ENCODE peak calls at places on chromosomes 4 and X, in four cellular contexts. L is thyroid gland, T is transverse colon, V is ascending aorta. X is an unnamed sample. For H3K36me3, the result is how much of the 10 kb centered on the place peaks cover.

GRCh38 chr4:111537861-111538260 is 607.4 kb upstream of the FAM241A start:
- DNase-seq in L (no peak), V (no peak), T (no peak), X (no peak)

GRCh38 chr4:74444891-74445642 is at the start of gene AREG:
- DNase-seq in L (peak), V (peak), T (peak), X (peak)

GRCh38 chr4:20253799-20254409 is 2.2 kb downstream of the SLIT2 start:
- DNase-seq in V (peak), L (peak), T (peak), X (peak)

GRCh38 chr4:148443550-148444295 is 1.5 kb upstream of the NR3C2 start:
- DNase-seq in T (peak), L (peak), V (peak), X (peak)

GRCh38 chr4:65316534-65316933 is 353.8 kb downstream of the EPHA5 start:
- DNase-seq in V (no peak), T (no peak), L (no peak), X (no peak)

GRCh38 chr4:163542275-163542674 is 47.8 kb downstream of the TMA16 start:
- DNase-seq in V (no peak), L (no peak), T (no peak), X (no peak)

GRCh38 chr4:72525938-72526337 is 43.1 kb downstream of the ADAMTS3 start:
- DNase-seq in L (peak), V (peak), T (no peak), X (peak)

GRCh38 chrX:130343411-130343810 is 3.7 kb downstream of the SLC25A14 start:
- DNase-seq in L (no peak), T (no peak), V (no peak), X (no peak)

GRCh38 chr4:168852933-168853713 is 156.9 kb downstream of the CBR4 start:
- DNase-seq in L (no peak), V (no peak), T (no peak), X (no peak)

GRCh38 chr4:19239565-19239964 is 1012.1 kb upstream of the SLIT2 start:
- DNase-seq in T (no peak), V (no peak), L (no peak), X (no peak)

GRCh38 chr4:21001490-21001889 is 301.2 kb downstream of the PACRGL start:
- DNase-seq in T (no peak), V (no peak), L (no peak), X (no peak)

GRCh38 chr4:147853706-147854105 is 121.8 kb downstream of the ARHGAP10 start:
- DNase-seq in L (no peak), T (no peak), V (no peak), X (no peak)

GRCh38 chr4:87838207-87838606 is 5.4 kb downstream of the MEPE start:
- DNase-seq in T (no peak), V (no peak), L (no peak), X (no peak)

GRCh38 chr4:87073570-87074470 is 139.0 kb downstream of the AFF1 start:
- DNase-seq in T (peak), L (peak), V (no peak), X (no peak)

GRCh38 chr4:16779028-16779675 is 119.3 kb downstream of the LDB2 start:
- DNase-seq in V (no peak), T (no peak), L (no peak), X (no peak)

GRCh38 chr4:138915725-138916124 is 99.9 kb upstream of the NOCT start:
- DNase-seq in T (no peak), V (no peak), L (no peak), X (no peak)

DNA sequence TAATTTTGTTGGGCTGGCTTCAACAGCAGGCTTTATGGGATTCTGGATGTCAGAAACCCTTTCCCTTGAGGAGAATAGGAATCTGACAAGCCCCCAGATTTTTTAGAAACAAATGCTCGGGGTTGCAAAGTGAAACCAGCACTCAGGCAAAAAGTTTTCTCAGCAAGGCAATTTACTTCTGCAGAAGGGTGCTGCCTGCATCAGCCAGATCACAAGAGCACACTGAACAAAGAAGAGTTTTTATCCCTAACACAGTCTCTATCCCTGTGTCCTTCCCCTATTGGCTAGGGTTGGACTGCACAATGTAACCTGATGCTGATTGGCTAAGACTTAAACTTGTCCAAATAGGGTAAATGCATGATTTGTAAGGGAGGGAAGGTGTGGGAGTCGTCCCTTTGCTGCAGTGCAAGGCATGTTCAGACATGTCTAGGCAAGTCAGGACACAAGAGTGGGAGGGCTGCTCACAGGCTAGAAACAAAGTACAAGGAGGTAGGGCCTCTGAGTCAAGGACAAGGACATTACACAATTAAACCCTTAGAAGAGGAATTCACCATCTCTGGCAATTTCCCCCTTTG is 175.8 kb downstream of the CCNG2 start:
- DNase-seq in L (no peak), T (no peak), V (no peak), X (no peak)
- H3K36me3 ChIP-seq in L (under half), T (under half), V (under half), X (under half)

GRCh38 chr4:96874657-96875056 is 1034.8 kb downstream of the PDHA2 start:
- DNase-seq in T (no peak), L (no peak), V (no peak), X (no peak)
- TF ChIP-seq CTCF in T (no peak), L (no peak), V (no peak), X (no peak)

GRCh38 chrX:53316860-53317237 is 35.5 kb upstream of the IQSEC2 start:
- DNase-seq in L (no peak), V (no peak), T (no peak), X (no peak)

GRCh38 chrX:53320543-53321215 is 39.3 kb upstream of the IQSEC2 start:
- DNase-seq in L (peak), T (peak), V (peak), X (no peak)

GRCh38 chrX:53319614-53320542 is 38.5 kb upstream of the IQSEC2 start:
- DNase-seq in V (peak), T (no peak), L (peak), X (no peak)

GRCh38 chrX:53317365-53318069 is 36.1 kb upstream of the IQSEC2 start:
- DNase-seq in L (peak), V (peak), T (peak), X (peak)

GRCh38 chrX:53318766-53319353 is 37.5 kb upstream of the IQSEC2 start:
- DNase-seq in V (no peak), T (no peak), L (no peak), X (no peak)
- H3K4me3 ChIP-seq in V (no peak), T (no peak), L (no peak), X (no peak)

DNA sequence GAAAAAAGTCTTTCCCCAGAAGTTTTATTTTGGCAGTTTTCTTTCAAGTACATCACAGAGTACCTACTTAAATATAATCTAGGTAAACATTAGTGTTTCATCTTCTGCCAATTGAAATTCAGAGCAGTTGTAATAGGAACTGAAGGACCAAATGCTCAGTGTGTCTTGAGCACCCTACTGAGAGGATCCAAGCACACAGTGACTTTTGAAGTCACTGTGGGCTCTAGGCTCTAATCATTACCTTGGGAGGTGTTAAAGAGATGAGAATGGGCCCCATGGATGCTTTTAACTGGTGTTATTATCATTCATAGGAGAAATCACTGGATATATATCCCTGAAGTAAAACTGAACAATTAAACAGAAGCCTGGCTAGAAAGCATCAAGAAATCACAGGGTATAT is 429.4 kb upstream of the TRAM1L1 start:
- DNase-seq in V (no peak), L (no peak), T (no peak), X (no peak)
- H3K36me3 ChIP-seq in V (under half), L (under half), T (under half), X (under half)

GRCh38 chr4:2418652-2419571 is at the start of gene CFAP99:
- DNase-seq in L (peak), T (peak), V (peak), X (peak)
- TF ChIP-seq CTCF in L (no peak), T (peak), V (no peak), X (no peak)